ENCODE peak calls at places on chromosome 18, in four cellular contexts. N is RWPE1, L is breast epithelium, V is epithelial cell of prostate. Y is an unnamed sample.

GRCh38 chr18:11040823-11041712 is 108.3 kb downstream of the PIEZO2 start:
- DNase-seq in N (peak), L (no peak), V (no peak), Y (peak)

GRCh38 chr18:23763343-23763742 is 74.1 kb downstream of the LAMA3 start:
- DNase-seq in N (no peak), L (no peak), V (no peak), Y (no peak)

GRCh38 chr18:61546598-61546997 is 213.4 kb downstream of the CDH20 start:
- DNase-seq in N (peak), L (no peak), V (no peak), Y (no peak)

GRCh38 chr18:834086-834720 is 22.2 kb upstream of the YES1 start:
- DNase-seq in N (no peak), L (no peak), V (no peak), Y (no peak)

GRCh38 chr18:29164993-29165599 is 988.2 kb upstream of the CDH2 start:
- DNase-seq in N (peak), L (no peak), V (no peak), Y (peak)

GRCh38 chr18:36850527-36851201 is 21.7 kb downstream of the KIAA1328 start:
- DNase-seq in N (peak), L (no peak), V (peak), Y (peak)

GRCh38 chr18:23903971-23904370 is 110.6 kb upstream of the TTC39C start:
- DNase-seq in N (no peak), L (no peak), V (no peak), Y (no peak)

GRCh38 chr18:681985-682384 is 24.5 kb downstream of the TYMS start:
- DNase-seq in N (no peak), L (no peak), V (no peak), Y (no peak)

GRCh38 chr18:68764016-68764415 is 33.9 kb upstream of the CCDC102B start:
- DNase-seq in N (no peak), L (no peak), V (no peak), Y (no peak)

GRCh38 chr18:54675076-54675475 is 84.0 kb downstream of the DYNAP start:
- DNase-seq in N (no peak), L (no peak), V (no peak), Y (no peak)

GRCh38 chr18:635171-635570 is 22.3 kb upstream of the TYMS start:
- DNase-seq in N (no peak), L (no peak), V (no peak), Y (no peak)

GRCh38 chr18:62566818-62567217 is 44.0 kb downstream of the ZCCHC2 start:
- DNase-seq in N (no peak), L (no peak), V (no peak), Y (no peak)

GRCh38 chr18:56992777-56993176 is 154.1 kb upstream of the BOD1L2 start:
- DNase-seq in N (no peak), L (no peak), V (peak), Y (no peak)

GRCh38 chr18:62526098-62527025 is 3.5 kb downstream of the ZCCHC2 start:
- DNase-seq in N (peak), L (peak), V (no peak), Y (peak)

GRCh38 chr18:2325308-2325849 is 245.9 kb downstream of the METTL4 start:
- DNase-seq in N (peak), L (no peak), V (peak), Y (no peak)

GRCh38 chr18:66150650-66151049 is 399.8 kb downstream of the CDH7 start:
- DNase-seq in N (no peak), L (no peak), V (no peak), Y (no peak)

GRCh38 chr18:7598167-7599062 is 31.3 kb downstream of the PTPRM start:
- DNase-seq in N (no peak), L (no peak), V (no peak), Y (no peak)

GRCh38 chr18:58119819-58120218 is 75.8 kb downstream of the NEDD4L start:
- DNase-seq in N (no peak), L (no peak), V (no peak), Y (no peak)
- H3K27ac ChIP-seq in N (no peak), L (peak), V (no peak), Y (no peak)

GRCh38 chr18:32509121-32509520 is 38.4 kb upstream of the GAREM1 start:
- DNase-seq in N (no peak), L (no peak), V (no peak), Y (no peak)
- H3K27ac ChIP-seq in N (no peak), L (no peak), V (no peak), Y (no peak)

GRCh38 chr18:44695503-44695902 is 14.8 kb downstream of the SETBP1 start:
- DNase-seq in N (no peak), L (no peak), V (no peak), Y (no peak)

GRCh38 chr18:44689736-44690135 is 9.0 kb downstream of the SETBP1 start:
- DNase-seq in N (no peak), L (no peak), V (no peak), Y (no peak)

GRCh38 chr18:44687421-44687820 is 6.7 kb downstream of the SETBP1 start:
- DNase-seq in N (no peak), L (no peak), V (no peak), Y (no peak)

GRCh38 chr18:44693030-44693784 is 12.5 kb downstream of the SETBP1 start:
- DNase-seq in N (peak), L (no peak), V (peak), Y (no peak)

GRCh38 chr18:44691148-44691925 is 10.6 kb downstream of the SETBP1 start:
- DNase-seq in N (no peak), L (no peak), V (no peak), Y (no peak)
- H3K27ac ChIP-seq in N (no peak), L (no peak), V (peak), Y (no peak)

GRCh38 chr18:34709104-34709503 is 994 bp upstream of the DTNA start:
- DNase-seq in N (peak), L (no peak), V (peak), Y (no peak)

GRCh38 chr18:34710430-34711386 is 610 bp downstream of the DTNA start:
- DNase-seq in N (no peak), L (no peak), V (no peak), Y (no peak)

GRCh38 chr18:34704823-34705222 is 5.3 kb upstream of the DTNA start:
- DNase-seq in N (no peak), L (no peak), V (no peak), Y (no peak)

GRCh38 chr18:34709631-34710429 is at the start of gene DTNA:
- DNase-seq in N (peak), L (no peak), V (peak), Y (no peak)

DNA sequence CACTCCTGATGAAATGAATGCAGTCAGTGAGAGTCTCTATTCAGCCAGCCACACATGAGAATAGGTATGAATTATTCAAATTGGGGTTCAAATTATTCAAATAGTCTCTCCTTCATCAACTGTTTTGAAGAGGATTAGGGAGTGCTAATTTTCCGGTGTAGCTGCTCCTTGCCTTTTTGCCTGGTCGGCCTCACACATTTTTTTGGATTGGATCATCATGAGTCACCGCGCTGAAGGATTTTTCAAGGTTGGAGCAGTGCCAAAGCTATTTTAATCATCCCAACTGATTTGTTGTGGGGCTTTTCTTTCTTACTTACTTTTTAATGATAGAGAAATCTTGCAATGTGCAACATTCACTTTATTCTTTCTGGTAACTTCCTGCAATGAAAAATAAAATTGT is 2.4 kb upstream of the DTNA start:
- DNase-seq in N (peak), L (peak), V (no peak), Y (peak)
- H3K27ac ChIP-seq in N (no peak), L (peak), V (peak), Y (no peak)

GRCh38 chr18:58547864-58548263 is 81.0 kb downstream of the ALPK2 start:
- DNase-seq in N (no peak), L (no peak), V (no peak), Y (no peak)
- H3K27ac ChIP-seq in N (no peak), L (no peak), V (no peak), Y (no peak)

GRCh38 chr18:58263055-58263732 is 219.2 kb downstream of the NEDD4L start:
- DNase-seq in N (peak), L (peak), V (peak), Y (peak)
- H3K27ac ChIP-seq in N (peak), L (peak), V (peak), Y (peak)

GRCh38 chr18:49047540-49047939 is 96.8 kb upstream of the SMAD7 start:
- DNase-seq in N (no peak), L (no peak), V (no peak), Y (no peak)

GRCh38 chr18:49046125-49046524 is 95.4 kb upstream of the SMAD7 start:
- DNase-seq in N (no peak), L (no peak), V (no peak), Y (no peak)

GRCh38 chr18:49048361-49048760 is 97.6 kb upstream of the SMAD7 start:
- DNase-seq in N (no peak), L (no peak), V (no peak), Y (no peak)

GRCh38 chr18:49044898-49045297 is 94.1 kb upstream of the SMAD7 start:
- DNase-seq in N (no peak), L (no peak), V (no peak), Y (no peak)

DNA sequence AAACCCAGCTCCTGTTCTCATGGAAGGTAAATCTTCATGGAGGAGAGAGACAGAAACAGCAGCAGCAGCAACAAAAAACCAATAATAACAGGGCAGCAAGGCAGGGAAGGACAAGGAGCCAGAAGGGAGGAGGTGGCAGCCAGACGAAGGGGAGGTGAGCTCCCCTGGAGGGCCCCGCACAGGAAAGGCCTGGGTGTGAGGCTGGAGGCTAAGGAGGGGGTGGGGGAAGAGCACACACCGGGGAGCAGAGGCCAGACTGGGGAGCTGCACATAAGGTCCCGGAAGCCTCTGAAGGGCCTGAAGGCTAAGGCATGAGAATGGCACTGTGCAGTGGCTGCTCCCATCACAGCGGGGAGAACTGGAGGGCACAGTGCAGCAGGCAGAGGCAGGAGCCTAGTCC is 94.8 kb upstream of the SMAD7 start:
- DNase-seq in N (no peak), L (no peak), V (no peak), Y (no peak)
- H3K27ac ChIP-seq in N (no peak), L (no peak), V (no peak), Y (no peak)

GRCh38 chr18:79519751-79520472 is 124.2 kb downstream of the NFATC1 start:
- DNase-seq in N (no peak), L (peak), V (no peak), Y (no peak)

GRCh38 chr18:79518683-79519128 is 123.0 kb downstream of the NFATC1 start:
- DNase-seq in N (no peak), L (peak), V (no peak), Y (no peak)

GRCh38 chr18:79522451-79523220 is 126.9 kb downstream of the NFATC1 start:
- DNase-seq in N (no peak), L (peak), V (no peak), Y (no peak)

GRCh38 chr18:79521806-79522205 is 126.1 kb downstream of the NFATC1 start:
- DNase-seq in N (no peak), L (peak), V (no peak), Y (no peak)

DNA sequence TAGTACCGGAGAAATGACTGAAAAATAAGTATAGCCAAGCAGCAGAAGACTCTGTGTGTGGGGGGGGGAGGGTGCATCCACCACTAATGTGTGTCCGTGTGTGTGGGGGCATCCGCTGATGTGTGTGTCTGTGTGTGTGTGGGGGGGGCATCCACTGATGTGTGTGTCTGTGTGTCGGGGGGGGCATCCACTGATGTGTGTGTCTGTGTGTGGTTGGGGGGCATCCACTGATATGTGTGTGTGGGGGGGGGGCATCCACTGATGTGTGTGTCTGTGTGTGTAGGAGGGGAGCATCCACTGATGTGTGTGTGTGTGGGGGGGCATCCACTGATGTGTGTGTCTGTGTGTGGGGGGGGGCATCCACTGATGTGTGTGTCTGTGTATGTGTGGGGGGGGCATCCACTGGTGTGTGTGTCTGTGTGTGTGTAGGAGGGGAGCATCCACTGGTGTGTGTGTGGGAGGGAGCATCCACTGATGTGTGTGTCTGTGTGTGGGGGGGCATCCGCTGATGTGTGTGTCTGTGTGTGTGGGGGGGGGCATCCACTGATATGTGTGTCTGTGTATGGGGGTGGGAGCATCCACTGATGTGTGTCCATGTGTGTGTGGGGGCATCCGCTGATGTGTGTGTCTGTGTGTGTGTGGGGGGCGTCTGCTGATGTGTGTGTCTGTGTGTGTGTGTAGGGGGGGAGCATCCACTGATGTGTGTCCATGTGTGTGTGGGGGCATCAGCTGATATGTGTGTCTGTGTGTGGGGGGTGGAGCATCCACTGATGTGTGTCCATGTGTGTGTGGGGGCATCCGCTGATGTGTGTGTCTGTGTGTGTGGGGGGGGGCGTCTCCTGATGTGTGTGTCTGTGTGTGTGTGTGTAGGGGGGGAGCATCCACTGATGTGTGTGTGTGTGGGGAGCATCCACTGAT is 125.0 kb downstream of the NFATC1 start:
- DNase-seq in N (no peak), L (peak), V (no peak), Y (no peak)
- H3K27ac ChIP-seq in N (no peak), L (no peak), V (no peak), Y (no peak)

DNA sequence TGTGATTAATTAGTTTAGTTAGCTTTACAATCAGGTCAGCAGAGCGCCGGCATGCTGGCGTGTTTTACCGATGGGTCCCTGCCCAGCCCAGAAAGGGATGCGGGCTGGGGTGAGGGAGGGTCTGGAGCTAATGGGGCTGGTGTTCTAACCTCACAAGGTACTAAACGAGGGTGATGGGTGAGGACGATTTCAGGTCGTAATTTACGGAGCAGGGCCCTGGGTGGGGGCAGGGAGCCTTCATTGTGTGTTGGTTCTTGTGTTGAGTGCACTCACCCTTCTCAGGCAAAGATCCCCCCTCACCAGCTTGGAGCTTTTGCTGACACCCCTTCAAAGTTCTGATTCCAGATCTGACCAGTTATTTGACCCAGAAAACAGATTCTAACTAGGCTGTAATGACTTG is 39.5 kb downstream of the PTGR3 start:
- DNase-seq in N (no peak), L (no peak), V (no peak), Y (no peak)
- H3K27ac ChIP-seq in N (no peak), L (no peak), V (no peak), Y (no peak)